ENCODE peak calls at places on chromosomes 2 and 18, in four cellular contexts. One of them, this sample, is unnamed.

GRCh38 chr2:241540391-241540765 is 18.2 kb upstream of the BOK start:
- ATAC-seq in upper lobe of right lung: peak
- ATAC-seq in heart right ventricle: peak
- ATAC-seq in aorta: no peak
- ATAC-seq in this sample: no peak

GRCh38 chr2:239257511-239257937 is 143.3 kb downstream of the HDAC4 start:
- ATAC-seq in upper lobe of right lung: peak
- ATAC-seq in heart right ventricle: no peak
- ATAC-seq in aorta: no peak
- ATAC-seq in this sample: peak

GRCh38 chr2:150997066-150997465 is 264.6 kb downstream of the RBM43 start:
- ATAC-seq in upper lobe of right lung: no peak
- ATAC-seq in heart right ventricle: no peak
- ATAC-seq in aorta: no peak
- ATAC-seq in this sample: no peak

GRCh38 chr2:136765736-136766323 is 485 bp downstream of the THSD7B start:
- ATAC-seq in upper lobe of right lung: peak
- ATAC-seq in heart right ventricle: peak
- ATAC-seq in aorta: peak
- ATAC-seq in this sample: no peak

GRCh38 chr18:70373062-70373519 is 84.2 kb downstream of the SOCS6 start:
- ATAC-seq in upper lobe of right lung: peak
- ATAC-seq in heart right ventricle: no peak
- ATAC-seq in aorta: no peak
- ATAC-seq in this sample: no peak

GRCh38 chr18:9113468-9114149 is 11.1 kb downstream of the NDUFV2 start:
- ATAC-seq in upper lobe of right lung: no peak
- ATAC-seq in heart right ventricle: no peak
- ATAC-seq in aorta: no peak
- ATAC-seq in this sample: no peak

GRCh38 chr2:54439582-54439981 is 16.5 kb upstream of the SPTBN1 start:
- ATAC-seq in upper lobe of right lung: peak
- ATAC-seq in heart right ventricle: no peak
- ATAC-seq in aorta: no peak
- ATAC-seq in this sample: no peak

GRCh38 chr2:120398961-120399888 is 53.3 kb downstream of the INHBB start:
- ATAC-seq in upper lobe of right lung: no peak
- ATAC-seq in heart right ventricle: no peak
- ATAC-seq in aorta: no peak
- ATAC-seq in this sample: no peak

GRCh38 chr2:191050640-191050987 is 36.6 kb upstream of the STAT1 start:
- ATAC-seq in upper lobe of right lung: peak
- ATAC-seq in heart right ventricle: peak
- ATAC-seq in aorta: peak
- ATAC-seq in this sample: peak

GRCh38 chr2:86372133-86372532 is 34.7 kb upstream of the REEP1 start:
- ATAC-seq in upper lobe of right lung: no peak
- ATAC-seq in heart right ventricle: no peak
- ATAC-seq in aorta: no peak
- ATAC-seq in this sample: no peak

GRCh38 chr2:63735931-63736820 is 105.5 kb upstream of the UGP2 start:
- ATAC-seq in upper lobe of right lung: no peak
- ATAC-seq in heart right ventricle: peak
- ATAC-seq in aorta: peak
- ATAC-seq in this sample: no peak

GRCh38 chr2:10413488-10413887 is 34.6 kb downstream of the ODC1 start:
- ATAC-seq in upper lobe of right lung: no peak
- ATAC-seq in heart right ventricle: no peak
- ATAC-seq in aorta: no peak
- ATAC-seq in this sample: no peak

GRCh38 chr2:54429055-54429454 is 27.1 kb upstream of the SPTBN1 start:
- ATAC-seq in upper lobe of right lung: no peak
- ATAC-seq in heart right ventricle: no peak
- ATAC-seq in aorta: no peak
- ATAC-seq in this sample: no peak

GRCh38 chr2:121832992-121833732 is 77.7 kb downstream of the TSN start:
- ATAC-seq in upper lobe of right lung: no peak
- ATAC-seq in heart right ventricle: peak
- ATAC-seq in aorta: no peak
- ATAC-seq in this sample: no peak

GRCh38 chr18:58525928-58526424 is 102.9 kb downstream of the ALPK2 start:
- ATAC-seq in upper lobe of right lung: no peak
- ATAC-seq in heart right ventricle: no peak
- ATAC-seq in aorta: no peak
- ATAC-seq in this sample: no peak

GRCh38 chr2:39516347-39517101 is 79.4 kb upstream of the MAP4K3 start:
- ATAC-seq in upper lobe of right lung: peak
- ATAC-seq in heart right ventricle: peak
- ATAC-seq in aorta: peak
- ATAC-seq in this sample: peak

GRCh38 chr2:69041214-69041613 is 28.2 kb downstream of the ANTXR1 start:
- ATAC-seq in upper lobe of right lung: no peak
- ATAC-seq in heart right ventricle: peak
- ATAC-seq in aorta: peak
- ATAC-seq in this sample: no peak

GRCh38 chr18:7174359-7175107 is 56.4 kb upstream of the LRRC30 start:
- ATAC-seq in upper lobe of right lung: peak
- ATAC-seq in heart right ventricle: no peak
- ATAC-seq in aorta: peak
- ATAC-seq in this sample: no peak

GRCh38 chr2:46747297-46747818 is 168.2 kb downstream of the MCFD2 start:
- ATAC-seq in upper lobe of right lung: peak
- ATAC-seq in heart right ventricle: peak
- ATAC-seq in aorta: no peak
- ATAC-seq in this sample: no peak

GRCh38 chr18:10400534-10400933 is 53.9 kb upstream of the APCDD1 start:
- ATAC-seq in upper lobe of right lung: peak
- ATAC-seq in heart right ventricle: no peak
- ATAC-seq in aorta: peak
- ATAC-seq in this sample: peak

GRCh38 chr2:71548589-71549485 is 95.5 kb downstream of the DYSF start:
- ATAC-seq in upper lobe of right lung: peak
- ATAC-seq in heart right ventricle: no peak
- ATAC-seq in aorta: peak
- ATAC-seq in this sample: peak

GRCh38 chr2:159200498-159200897 is 86.0 kb downstream of the WDSUB1 start:
- ATAC-seq in upper lobe of right lung: no peak
- ATAC-seq in heart right ventricle: no peak
- ATAC-seq in aorta: no peak
- ATAC-seq in this sample: peak

GRCh38 chr2:23564618-23564967 is 179.6 kb downstream of the KLHL29 start:
- ATAC-seq in upper lobe of right lung: peak
- ATAC-seq in heart right ventricle: peak
- ATAC-seq in aorta: peak
- ATAC-seq in this sample: no peak

GRCh38 chr18:58592223-58593214 is 36.4 kb downstream of the ALPK2 start:
- ATAC-seq in upper lobe of right lung: no peak
- ATAC-seq in heart right ventricle: no peak
- ATAC-seq in aorta: no peak
- ATAC-seq in this sample: no peak

GRCh38 chr2:161576421-161576820 is 47.8 kb upstream of the SLC4A10 start:
- ATAC-seq in upper lobe of right lung: no peak
- ATAC-seq in heart right ventricle: no peak
- ATAC-seq in aorta: no peak
- ATAC-seq in this sample: no peak

GRCh38 chr2:142989276-142990204 is 112.1 kb downstream of the KYNU start:
- ATAC-seq in upper lobe of right lung: peak
- ATAC-seq in heart right ventricle: no peak
- ATAC-seq in aorta: no peak
- ATAC-seq in this sample: no peak

GRCh38 chr2:128347701-128348504 is 29.2 kb upstream of the HS6ST1 start:
- ATAC-seq in upper lobe of right lung: peak
- ATAC-seq in heart right ventricle: peak
- ATAC-seq in aorta: peak
- ATAC-seq in this sample: peak

GRCh38 chr18:22710628-22711380 is 222.3 kb upstream of the RBBP8 start:
- ATAC-seq in upper lobe of right lung: peak
- ATAC-seq in heart right ventricle: peak
- ATAC-seq in aorta: peak
- ATAC-seq in this sample: peak

GRCh38 chr2:205235434-205235833 is 446.9 kb upstream of the NRP2 start:
- ATAC-seq in upper lobe of right lung: no peak
- ATAC-seq in heart right ventricle: no peak
- ATAC-seq in aorta: no peak
- ATAC-seq in this sample: peak

GRCh38 chr2:159084395-159085370 is 116.2 kb downstream of the TANC1 start:
- ATAC-seq in upper lobe of right lung: no peak
- ATAC-seq in heart right ventricle: peak
- ATAC-seq in aorta: peak
- ATAC-seq in this sample: no peak

GRCh38 chr2:119684553-119684952 is 5.6 kb downstream of the TMEM177 start:
- ATAC-seq in upper lobe of right lung: no peak
- ATAC-seq in heart right ventricle: no peak
- ATAC-seq in aorta: no peak
- ATAC-seq in this sample: no peak

GRCh38 chr2:98835831-98836385 is 100.1 kb downstream of the CRACDL start:
- ATAC-seq in upper lobe of right lung: no peak
- ATAC-seq in heart right ventricle: no peak
- ATAC-seq in aorta: no peak
- ATAC-seq in this sample: no peak

GRCh38 chr2:134679740-134680139 is 39.1 kb downstream of the TMEM163 start:
- ATAC-seq in upper lobe of right lung: peak
- ATAC-seq in heart right ventricle: no peak
- ATAC-seq in aorta: no peak
- ATAC-seq in this sample: no peak

GRCh38 chr18:75896865-75897264 is 469.4 kb upstream of the SMIM21 start:
- ATAC-seq in upper lobe of right lung: peak
- ATAC-seq in heart right ventricle: no peak
- ATAC-seq in aorta: no peak
- ATAC-seq in this sample: no peak

GRCh38 chr2:112183327-112184025 is 45.3 kb downstream of the FBLN7 start:
- ATAC-seq in upper lobe of right lung: no peak
- ATAC-seq in heart right ventricle: no peak
- ATAC-seq in aorta: no peak
- ATAC-seq in this sample: no peak

DNA sequence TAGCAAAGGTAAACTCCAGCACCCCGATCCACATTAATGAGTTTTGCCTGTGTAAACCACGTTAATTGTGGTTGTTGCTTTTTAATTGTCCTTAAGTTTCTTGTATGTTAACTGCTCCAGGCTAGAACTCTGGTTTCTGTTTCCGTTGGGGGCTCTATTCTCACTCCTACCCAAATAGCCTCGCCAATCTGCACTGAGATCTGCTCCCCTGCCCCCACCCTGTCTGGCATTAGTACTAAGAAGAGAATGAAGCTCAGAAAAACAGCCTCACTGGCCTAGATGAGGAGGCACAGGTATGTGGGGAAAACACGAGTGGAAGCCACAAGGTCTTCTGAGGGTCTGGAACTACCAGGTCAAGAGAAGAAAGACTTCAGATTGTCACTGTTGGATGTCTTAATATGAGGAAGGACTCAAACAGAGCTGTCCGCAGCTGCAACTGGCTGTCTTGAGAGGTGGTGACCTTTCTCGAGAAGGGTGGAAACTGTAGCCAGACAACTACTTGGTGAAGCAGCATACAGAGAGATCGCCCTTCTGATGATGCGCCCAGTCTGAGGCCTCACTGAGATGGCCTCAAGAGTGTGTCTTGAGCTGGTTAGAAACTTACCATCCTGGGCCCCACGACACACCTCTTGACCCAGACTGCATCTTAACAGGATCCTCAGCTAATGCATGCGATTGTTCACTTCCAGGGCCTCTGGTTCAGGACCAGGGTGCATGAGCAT is 73.1 kb downstream of the TGOLN2 start:
- ATAC-seq in upper lobe of right lung: no peak
- ATAC-seq in heart right ventricle: no peak
- ATAC-seq in aorta: no peak
- ATAC-seq in this sample: no peak
- H3K27ac ChIP-seq in upper lobe of right lung: no peak
- H3K27ac ChIP-seq in heart right ventricle: no peak
- H3K27ac ChIP-seq in aorta: no peak
- H3K27ac ChIP-seq in this sample: no peak

DNA sequence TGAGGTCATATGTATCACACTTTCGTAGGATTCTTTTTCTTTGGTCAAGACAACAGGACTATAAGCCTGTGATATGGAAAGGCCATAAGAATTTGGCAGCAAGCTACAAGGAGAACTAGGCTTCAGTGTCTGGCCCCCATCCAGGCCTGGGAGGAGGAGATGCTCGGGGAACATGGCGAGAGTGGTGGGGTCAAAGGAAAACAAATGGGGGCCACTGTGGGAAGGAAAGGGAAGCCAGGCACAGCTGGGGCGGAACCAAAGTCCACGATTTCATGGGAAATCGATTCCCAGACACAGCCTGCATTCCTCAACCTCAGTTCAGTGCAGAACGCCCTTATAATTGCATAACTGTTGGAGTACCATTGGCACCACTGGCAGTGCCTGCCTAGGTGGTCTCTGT is 58.2 kb downstream of the MBP start:
- ATAC-seq in upper lobe of right lung: no peak
- ATAC-seq in heart right ventricle: no peak
- ATAC-seq in aorta: no peak
- ATAC-seq in this sample: no peak
- H3K27ac ChIP-seq in upper lobe of right lung: no peak
- H3K27ac ChIP-seq in heart right ventricle: no peak
- H3K27ac ChIP-seq in aorta: no peak
- H3K27ac ChIP-seq in this sample: no peak

DNA sequence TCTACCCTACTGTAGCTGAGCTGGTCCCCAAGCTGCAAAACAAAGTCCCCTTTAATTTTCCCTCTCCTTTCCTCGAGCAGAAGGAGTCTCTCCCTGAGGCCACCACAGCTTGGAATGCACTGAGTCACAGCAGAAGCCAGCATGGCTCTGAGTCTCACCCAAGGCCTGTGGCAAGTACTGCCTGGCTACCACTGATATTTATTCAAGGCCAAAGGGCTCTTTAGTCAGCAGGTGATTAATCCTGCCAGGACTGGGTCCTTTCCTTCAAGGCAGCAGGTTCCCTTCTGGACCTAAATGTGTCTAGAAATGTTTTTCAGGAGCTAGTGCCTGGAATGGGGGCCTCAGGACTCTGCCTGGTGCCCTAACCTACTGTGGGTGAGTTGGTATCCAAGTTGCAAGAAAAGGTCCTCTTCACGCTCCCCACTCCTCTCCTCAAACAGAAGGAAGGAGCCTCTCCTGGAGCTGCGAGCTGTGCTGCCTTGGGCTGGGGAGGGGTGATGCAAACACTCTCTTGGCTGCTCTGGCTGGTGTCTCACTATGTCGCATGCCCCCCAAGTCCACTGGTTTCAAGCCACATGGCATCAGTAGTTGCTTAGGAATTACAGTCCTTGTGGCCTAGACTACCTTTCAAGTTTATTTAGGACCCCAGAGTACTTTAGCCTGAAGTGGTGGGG is 53.4 kb downstream of the CD28 start:
- ATAC-seq in upper lobe of right lung: peak
- ATAC-seq in heart right ventricle: no peak
- ATAC-seq in aorta: no peak
- ATAC-seq in this sample: no peak
- H3K27ac ChIP-seq in upper lobe of right lung: no peak
- H3K27ac ChIP-seq in heart right ventricle: no peak
- H3K27ac ChIP-seq in aorta: no peak
- H3K27ac ChIP-seq in this sample: no peak

DNA sequence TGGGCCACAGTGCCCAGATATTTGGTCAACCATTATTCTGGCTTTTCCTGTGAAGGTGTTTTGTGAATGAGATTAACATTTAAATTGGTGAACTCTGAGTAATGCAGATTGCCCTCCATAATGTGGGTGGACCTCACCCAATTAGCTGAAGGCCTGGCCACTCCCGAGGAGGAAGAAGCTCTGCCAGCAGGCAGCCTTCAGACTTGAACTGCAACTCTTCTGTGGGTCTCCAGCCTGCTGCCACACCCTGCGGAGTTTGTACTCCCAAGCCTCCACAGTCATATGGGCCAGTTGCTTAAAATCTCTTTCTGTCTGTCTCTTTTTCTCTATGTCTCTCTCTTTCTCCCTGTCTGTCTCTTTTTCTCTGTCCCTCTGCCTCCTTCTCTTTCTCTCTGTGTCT is 262.7 kb downstream of the MYCN start:
- ATAC-seq in upper lobe of right lung: no peak
- ATAC-seq in heart right ventricle: no peak
- ATAC-seq in aorta: no peak
- ATAC-seq in this sample: no peak
- H3K27ac ChIP-seq in upper lobe of right lung: no peak
- H3K27ac ChIP-seq in heart right ventricle: no peak
- H3K27ac ChIP-seq in aorta: no peak
- H3K27ac ChIP-seq in this sample: no peak

This sample was measured in gastroesophageal sphincter.